ENCODE peak calls at places on chromosomes 6 and 20, in four cellular contexts. M, R, L and D are unnamed samples.

GRCh38 chr6:46393161-46393939 is 97.9 kb downstream of the RCAN2 start:
- DNase-seq in R (no peak), M (no peak), L (no peak), D (no peak)

GRCh38 chr20:50029697-50030428 is 47.1 kb downstream of the SNAI1 start:
- DNase-seq in R (no peak), M (peak; percentile 97), L (peak; percentile 95), D (no peak)

GRCh38 chr20:9156529-9157280 is 87.8 kb downstream of the PLCB4 start:
- DNase-seq in L (peak; percentile 76), R (no peak), M (no peak), D (no peak)

GRCh38 chr20:43191946-43192847 is 2.5 kb upstream of the PTPRT start:
- DNase-seq in L (no peak), R (no peak), M (no peak), D (no peak)

GRCh38 chr6:157881375-157881774 is 58.3 kb downstream of the SNX9 start:
- DNase-seq in M (no peak), L (no peak), R (no peak), D (no peak)

GRCh38 chr20:8388707-8389106 is 256.6 kb downstream of the PLCB1 start:
- DNase-seq in R (no peak), L (peak; percentile 18), M (peak; percentile 28), D (no peak)

GRCh38 chr6:87730310-87730709 is 28.3 kb upstream of the AKIRIN2 start:
- DNase-seq in M (peak; percentile 29), R (no peak), L (peak; percentile 63), D (no peak)

GRCh38 chr6:6863957-6864639 is 243.7 kb upstream of the RREB1 start:
- DNase-seq in M (no peak), R (no peak), L (no peak), D (no peak)

GRCh38 chr6:5998741-5999687 is 7.7 kb downstream of the NRN1 start:
- DNase-seq in L (no peak), M (peak; percentile 40), R (peak; percentile 76), D (no peak)

GRCh38 chr6:15588966-15589634 is 73.7 kb downstream of the DTNBP1 start:
- DNase-seq in R (no peak), M (peak; percentile 63), L (peak; percentile 92), D (no peak)

GRCh38 chr20:62739067-62739466 is 30.4 kb downstream of the NTSR1 start:
- DNase-seq in L (no peak), M (no peak), R (peak; percentile 78), D (peak; percentile 60)

GRCh38 chr20:33158637-33159385 is 9.1 kb upstream of the BPIFA2 start:
- DNase-seq in L (no peak), M (no peak), R (no peak), D (no peak)

GRCh38 chr6:29946787-29947186 is 4.5 kb downstream of the HLA-A start:
- DNase-seq in L (no peak), M (no peak), R (no peak), D (no peak)

GRCh38 chr20:37364927-37365272 is 19.0 kb downstream of the SRC start:
- DNase-seq in L (no peak), M (no peak), R (no peak), D (no peak)

GRCh38 chr20:12790856-12791255 is 217.9 kb upstream of the SPTLC3 start:
- DNase-seq in R (no peak), M (no peak), L (no peak), D (no peak)

GRCh38 chr6:156899071-156899470 is 121.9 kb downstream of the ARID1B start:
- DNase-seq in R (no peak), L (no peak), M (no peak), D (no peak)

GRCh38 chr6:20319520-20320357 is 81.9 kb upstream of the E2F3 start:
- DNase-seq in R (peak; percentile 97), M (no peak), L (no peak), D (peak; percentile 72)

GRCh38 chr6:126444874-126445273 is 105.0 kb downstream of the CENPW start:
- DNase-seq in L (peak; percentile 23), M (peak; percentile 52), R (no peak), D (no peak)

GRCh38 chr6:17475845-17476244 is 82.5 kb downstream of the CAP2 start:
- DNase-seq in L (no peak), R (no peak), M (no peak), D (no peak)

GRCh38 chr20:33679758-33680485 is 5.7 kb upstream of the NECAB3 start:
- DNase-seq in M (no peak), L (no peak), R (peak; percentile 86), D (no peak)

GRCh38 chr6:106557837-106558236 is 71.5 kb downstream of the RTN4IP1 start:
- DNase-seq in M (no peak), R (no peak), L (no peak), D (no peak)

GRCh38 chr6:106558364-106558763 is 70.9 kb downstream of the RTN4IP1 start:
- DNase-seq in R (no peak), M (no peak), L (no peak), D (no peak)

GRCh38 chr6:106555767-106556166 is 73.5 kb downstream of the RTN4IP1 start:
- DNase-seq in M (no peak), R (no peak), L (no peak), D (no peak)

GRCh38 chr6:106553440-106553839 is 75.9 kb downstream of the RTN4IP1 start:
- DNase-seq in L (no peak), R (no peak), M (no peak), D (no peak)

DNA sequence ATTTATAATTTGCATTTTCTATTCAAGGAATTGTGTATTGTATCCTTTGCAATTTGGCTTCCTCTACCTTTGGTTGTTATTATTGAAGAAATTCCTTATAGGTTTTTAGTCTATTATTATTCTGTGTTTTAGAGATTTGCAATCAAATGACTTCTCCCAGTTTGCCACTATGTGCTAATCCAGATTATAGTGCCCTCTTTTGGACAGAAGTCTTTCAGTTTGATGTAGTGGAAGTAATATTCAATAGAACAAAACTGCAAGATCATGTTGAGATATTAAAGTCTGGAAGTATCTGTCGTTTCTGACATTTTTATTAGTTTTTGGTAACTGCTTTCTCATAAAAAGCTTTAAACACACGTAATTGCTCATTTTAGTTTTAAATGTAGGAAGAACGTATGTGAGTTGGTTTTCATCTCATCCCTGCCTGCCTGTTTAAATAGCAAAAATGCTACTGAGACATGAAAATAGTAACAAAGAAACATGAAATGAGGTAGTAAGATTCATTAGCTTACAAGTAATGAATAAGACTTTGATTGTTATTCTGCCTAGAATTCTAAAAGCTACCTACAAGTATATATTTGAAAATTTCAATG is 72.8 kb downstream of the RTN4IP1 start:
- DNase-seq in M (peak; percentile 57), L (peak; percentile 47), R (no peak), D (no peak)
- TF ChIP-seq CTCF in M (peak; percentile 47), L (peak; percentile 54), R (peak; percentile 60), D (peak; percentile 30)

GRCh38 chr20:3248993-3249347 is 10.0 kb upstream of the SLC4A11 start:
- DNase-seq in M (no peak), R (peak; percentile 63), L (no peak), D (no peak)
- H3K4me3 ChIP-seq in M (peak overlapping the region; percentile 20), R (peak overlapping the region; percentile 4), L (no peak overlapping the region), D (no peak overlapping the region)

DNA sequence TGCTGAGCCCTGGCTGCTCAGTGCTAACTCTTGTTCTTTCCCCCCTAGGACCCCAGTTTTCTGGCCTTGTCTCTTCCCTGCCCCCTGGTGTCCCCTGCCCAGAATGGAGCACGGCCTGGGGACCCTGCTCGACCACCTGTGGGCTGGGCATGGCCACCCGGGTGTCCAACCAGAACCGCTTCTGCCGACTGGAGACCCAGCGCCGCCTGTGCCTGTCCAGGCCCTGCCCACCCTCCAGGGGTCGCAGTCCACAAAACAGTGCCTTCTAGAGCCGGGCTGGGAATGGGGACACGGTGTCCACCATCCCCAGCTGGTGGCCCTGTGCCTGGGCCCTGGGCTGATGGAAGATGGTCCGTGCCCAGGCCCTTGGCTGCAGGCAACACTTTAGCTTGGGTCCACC is 11.9 kb downstream of the CCN5 start:
- DNase-seq in L (no peak), M (no peak), R (no peak), D (no peak)
- TF ChIP-seq CTCF in L (no peak), M (no peak), R (no peak), D (no peak)

DNA sequence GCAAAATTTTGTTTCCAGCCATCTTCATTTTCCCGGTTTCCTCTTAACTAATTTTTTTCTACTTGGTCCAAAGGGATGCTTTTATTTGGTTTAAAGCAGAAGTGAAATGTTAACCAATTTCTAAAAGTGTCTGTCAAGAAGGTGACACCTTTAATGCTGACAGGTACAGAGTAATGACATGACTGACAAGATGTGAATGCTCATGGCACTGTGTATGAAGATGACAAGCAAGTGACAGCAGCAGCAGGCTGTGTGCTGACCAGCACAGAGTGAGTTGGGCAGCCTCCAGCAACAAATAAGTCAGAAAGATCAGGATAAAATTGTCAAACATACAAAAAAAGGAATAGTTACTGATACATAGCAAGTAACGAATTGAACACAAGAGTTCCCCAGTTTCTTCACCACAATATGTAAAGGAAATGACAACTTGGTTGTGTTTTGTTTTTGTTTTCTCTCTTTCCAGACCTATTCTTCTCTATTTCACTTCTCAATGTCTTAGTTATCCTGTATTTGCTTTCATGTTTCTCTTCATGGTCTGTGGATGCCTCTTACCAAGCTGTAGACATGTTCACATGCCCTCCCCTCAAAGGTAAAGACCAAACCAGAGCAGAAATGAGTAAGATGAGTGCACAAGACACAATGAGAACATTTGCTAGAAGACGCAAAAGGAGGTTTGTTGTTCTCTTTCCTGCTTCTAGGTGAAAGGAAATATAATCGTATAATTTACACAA is 174.9 kb downstream of the FRK start:
- DNase-seq in L (no peak), M (no peak), R (no peak), D (no peak)
- H3K4me3 ChIP-seq in L (no peak overlapping the region), M (no peak overlapping the region), R (no peak overlapping the region), D (no peak overlapping the region)

DNA sequence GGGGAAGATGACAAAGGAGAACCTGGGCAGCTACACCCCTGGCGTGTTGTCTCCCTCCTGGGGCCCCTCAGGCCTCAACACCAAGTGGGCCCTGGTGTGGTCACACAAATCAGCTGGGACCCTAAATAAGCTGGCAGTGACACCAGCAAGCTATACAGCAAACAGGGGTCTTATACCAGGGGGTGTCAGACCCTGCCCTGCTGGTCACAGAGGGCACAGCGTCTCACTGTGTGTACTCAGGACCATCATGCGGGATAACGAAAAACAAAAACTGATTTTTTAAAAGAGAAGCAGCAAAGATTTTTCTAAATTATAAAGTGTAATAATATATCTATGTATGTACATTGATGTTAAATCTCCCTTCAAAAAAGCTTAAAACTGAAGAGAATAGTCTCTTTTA is 220.5 kb downstream of the KIF16B start:
- DNase-seq in R (no peak), L (no peak), M (no peak), D (no peak)
- TF ChIP-seq CTCF in R (no peak), L (no peak), M (no peak), D (no peak)

GRCh38 chr6:165662671-165663282 is at the start of gene PDE10A:
- DNase-seq in R (no peak), M (peak; percentile 35), L (peak; percentile 55), D (no peak)

GRCh38 chr6:165661416-165662001 is 1.5 kb downstream of the PDE10A start:
- DNase-seq in M (peak; percentile 23), R (no peak), L (peak; percentile 19), D (no peak)

GRCh38 chr6:165660881-165661415 is 2.1 kb downstream of the PDE10A start:
- DNase-seq in R (no peak), M (no peak), L (no peak), D (no peak)

GRCh38 chr6:165663283-165663735 is 268 bp upstream of the PDE10A start:
- DNase-seq in M (peak; percentile 47), L (peak; percentile 61), R (no peak), D (no peak)

GRCh38 chr6:165662041-165662491 is 975 bp downstream of the PDE10A start:
- DNase-seq in M (peak; percentile 28), L (peak; percentile 18), R (no peak), D (no peak)
- H3K4me3 ChIP-seq in M (peak overlapping the region; percentile 49), L (peak overlapping the region; percentile 75), R (peak overlapping the region; percentile 43), D (peak overlapping the region; percentile 52)

GRCh38 chr6:143060354-143060805 is 309 bp upstream of the AIG1 start:
- DNase-seq in L (peak; percentile 81), M (peak; percentile 90), R (peak; percentile 96), D (peak; percentile 93)
- TF ChIP-seq CTCF in L (no peak), M (peak; percentile 5), R (peak; percentile 41), D (peak; percentile 28)